ENCODE peak calls at places on chromosome 21, in six cellular contexts. One of them, this sample, is unnamed.

GRCh38 chr21:14900058-14900457 is 164.7 kb downstream of the NRIP1 start:
- DNase-seq in CD8-positive, alpha-beta T cell: no peak
- DNase-seq in testis: no peak
- DNase-seq in HCT116: no peak
- DNase-seq in AG04450: no peak
- DNase-seq in BE2C: no peak
- DNase-seq in this sample: no peak

GRCh38 chr21:32207096-32207716 is 71.6 kb downstream of the MIS18A start:
- DNase-seq in BE2C: peak
- DNase-seq in AG04450: no peak
- DNase-seq in testis: no peak
- DNase-seq in CD8-positive, alpha-beta T cell: no peak
- DNase-seq in HCT116: no peak
- DNase-seq in this sample: peak

GRCh38 chr21:34923202-34923601 is 125.9 kb downstream of the RUNX1 start:
- DNase-seq in testis: no peak
- DNase-seq in BE2C: no peak
- DNase-seq in AG04450: no peak
- DNase-seq in HCT116: no peak
- DNase-seq in CD8-positive, alpha-beta T cell: no peak
- DNase-seq in this sample: no peak

GRCh38 chr21:32516729-32517649 is 68.3 kb downstream of the TCP10L start:
- DNase-seq in BE2C: no peak
- DNase-seq in CD8-positive, alpha-beta T cell: no peak
- DNase-seq in AG04450: peak
- DNase-seq in HCT116: no peak
- DNase-seq in testis: no peak
- DNase-seq in this sample: no peak

GRCh38 chr21:43361493-43362296 is 65.2 kb downstream of the SIK1 start:
- DNase-seq in testis: peak
- DNase-seq in HCT116: no peak
- DNase-seq in CD8-positive, alpha-beta T cell: peak
- DNase-seq in AG04450: peak
- DNase-seq in BE2C: no peak
- DNase-seq in this sample: no peak

GRCh38 chr21:42991992-42992740 is 17.8 kb downstream of the PKNOX1 start:
- DNase-seq in AG04450: peak
- DNase-seq in HCT116: no peak
- DNase-seq in testis: no peak
- DNase-seq in BE2C: no peak
- DNase-seq in CD8-positive, alpha-beta T cell: no peak
- DNase-seq in this sample: no peak

GRCh38 chr21:45788635-45789506 is 145.3 kb downstream of the PCBP3 start:
- DNase-seq in HCT116: no peak
- DNase-seq in CD8-positive, alpha-beta T cell: no peak
- DNase-seq in BE2C: no peak
- DNase-seq in AG04450: no peak
- DNase-seq in testis: no peak
- DNase-seq in this sample: no peak

GRCh38 chr21:18716578-18717138 is 313.1 kb upstream of the TMPRSS15 start:
- DNase-seq in testis: no peak
- DNase-seq in CD8-positive, alpha-beta T cell: no peak
- DNase-seq in AG04450: no peak
- DNase-seq in BE2C: no peak
- DNase-seq in HCT116: no peak
- DNase-seq in this sample: no peak

GRCh38 chr21:26833460-26833939 is 11.7 kb downstream of the ADAMTS1 start:
- DNase-seq in CD8-positive, alpha-beta T cell: no peak
- DNase-seq in AG04450: no peak
- DNase-seq in HCT116: no peak
- DNase-seq in testis: no peak
- DNase-seq in BE2C: no peak
- DNase-seq in this sample: no peak

GRCh38 chr21:43311303-43311817 is 115.6 kb downstream of the SIK1 start:
- DNase-seq in BE2C: no peak
- DNase-seq in CD8-positive, alpha-beta T cell: no peak
- DNase-seq in HCT116: no peak
- DNase-seq in testis: no peak
- DNase-seq in AG04450: no peak
- DNase-seq in this sample: peak

GRCh38 chr21:33411949-33412430 is 8.8 kb downstream of the IFNGR2 start:
- DNase-seq in BE2C: no peak
- DNase-seq in HCT116: no peak
- DNase-seq in CD8-positive, alpha-beta T cell: no peak
- DNase-seq in testis: no peak
- DNase-seq in AG04450: no peak
- DNase-seq in this sample: peak

GRCh38 chr21:43306911-43307676 is 119.8 kb downstream of the SIK1 start:
- DNase-seq in testis: no peak
- DNase-seq in CD8-positive, alpha-beta T cell: no peak
- DNase-seq in HCT116: no peak
- DNase-seq in AG04450: no peak
- DNase-seq in BE2C: peak
- DNase-seq in this sample: peak

GRCh38 chr21:43345746-43346409 is 81.1 kb downstream of the SIK1 start:
- DNase-seq in AG04450: peak
- DNase-seq in BE2C: no peak
- DNase-seq in HCT116: no peak
- DNase-seq in testis: no peak
- DNase-seq in CD8-positive, alpha-beta T cell: no peak
- DNase-seq in this sample: no peak

GRCh38 chr21:16942703-16943102 is 570.1 kb upstream of the CXADR start:
- DNase-seq in CD8-positive, alpha-beta T cell: no peak
- DNase-seq in HCT116: no peak
- DNase-seq in BE2C: peak
- DNase-seq in testis: no peak
- DNase-seq in AG04450: no peak
- DNase-seq in this sample: no peak

GRCh38 chr21:46099476-46099875 is 1.6 kb downstream of the COL6A2 start:
- DNase-seq in BE2C: no peak
- DNase-seq in AG04450: no peak
- DNase-seq in testis: peak
- DNase-seq in HCT116: no peak
- DNase-seq in CD8-positive, alpha-beta T cell: no peak
- DNase-seq in this sample: peak

GRCh38 chr21:43287974-43288755 is 119.4 kb downstream of the CRYAA start:
- DNase-seq in AG04450: no peak
- DNase-seq in CD8-positive, alpha-beta T cell: no peak
- DNase-seq in HCT116: no peak
- DNase-seq in BE2C: no peak
- DNase-seq in testis: no peak
- DNase-seq in this sample: peak

GRCh38 chr21:32278068-32278467 is 781 bp downstream of the MIS18A start:
- DNase-seq in AG04450: no peak
- DNase-seq in HCT116: no peak
- DNase-seq in BE2C: no peak
- DNase-seq in CD8-positive, alpha-beta T cell: no peak
- DNase-seq in testis: no peak
- DNase-seq in this sample: no peak

GRCh38 chr21:34037009-34037408 is 36.4 kb upstream of the MRPS6 start:
- DNase-seq in CD8-positive, alpha-beta T cell: no peak
- DNase-seq in BE2C: no peak
- DNase-seq in AG04450: no peak
- DNase-seq in HCT116: no peak
- DNase-seq in testis: no peak
- DNase-seq in this sample: no peak

GRCh38 chr21:38820471-38821239 is 14.9 kb downstream of the ETS2 start:
- DNase-seq in CD8-positive, alpha-beta T cell: no peak
- DNase-seq in testis: no peak
- DNase-seq in HCT116: no peak
- DNase-seq in BE2C: no peak
- DNase-seq in AG04450: no peak
- DNase-seq in this sample: no peak

GRCh38 chr21:31295676-31296075 is 48.4 kb downstream of the TIAM1 start:
- DNase-seq in testis: no peak
- DNase-seq in BE2C: no peak
- DNase-seq in AG04450: no peak
- DNase-seq in HCT116: no peak
- DNase-seq in CD8-positive, alpha-beta T cell: no peak
- DNase-seq in this sample: no peak

GRCh38 chr21:34983680-34984086 is 65.4 kb downstream of the RUNX1 start:
- DNase-seq in AG04450: no peak
- DNase-seq in CD8-positive, alpha-beta T cell: peak
- DNase-seq in BE2C: no peak
- DNase-seq in HCT116: no peak
- DNase-seq in testis: no peak
- DNase-seq in this sample: no peak

GRCh38 chr21:14070049-14070893 is 140.5 kb downstream of the LIPI start:
- DNase-seq in HCT116: no peak
- DNase-seq in BE2C: peak
- DNase-seq in testis: no peak
- DNase-seq in AG04450: no peak
- DNase-seq in CD8-positive, alpha-beta T cell: no peak
- DNase-seq in this sample: no peak

GRCh38 chr21:32977216-32977615 is 48.5 kb upstream of the OLIG2 start:
- DNase-seq in HCT116: no peak
- DNase-seq in BE2C: no peak
- DNase-seq in CD8-positive, alpha-beta T cell: no peak
- DNase-seq in AG04450: no peak
- DNase-seq in testis: no peak
- DNase-seq in this sample: no peak

GRCh38 chr21:34722684-34723300 is 54.0 kb downstream of the CLIC6 start:
- DNase-seq in CD8-positive, alpha-beta T cell: peak
- DNase-seq in testis: peak
- DNase-seq in BE2C: no peak
- DNase-seq in AG04450: no peak
- DNase-seq in HCT116: no peak
- DNase-seq in this sample: no peak

GRCh38 chr21:23887709-23888303 is 1719.5 kb downstream of the MRPL39 start:
- DNase-seq in CD8-positive, alpha-beta T cell: no peak
- DNase-seq in testis: no peak
- DNase-seq in BE2C: no peak
- DNase-seq in AG04450: no peak
- DNase-seq in HCT116: no peak
- DNase-seq in this sample: no peak

GRCh38 chr21:23401278-23401677 is 2206.0 kb downstream of the MRPL39 start:
- DNase-seq in BE2C: peak
- DNase-seq in testis: no peak
- DNase-seq in HCT116: no peak
- DNase-seq in CD8-positive, alpha-beta T cell: no peak
- DNase-seq in AG04450: no peak
- DNase-seq in this sample: no peak

GRCh38 chr21:17114019-17114418 is 398.8 kb upstream of the CXADR start:
- DNase-seq in HCT116: no peak
- DNase-seq in AG04450: no peak
- DNase-seq in CD8-positive, alpha-beta T cell: no peak
- DNase-seq in BE2C: no peak
- DNase-seq in testis: no peak
- DNase-seq in this sample: no peak

GRCh38 chr21:38625000-38625399 is 126.7 kb upstream of the ERG start:
- DNase-seq in AG04450: no peak
- DNase-seq in CD8-positive, alpha-beta T cell: no peak
- DNase-seq in HCT116: no peak
- DNase-seq in BE2C: no peak
- DNase-seq in testis: no peak
- DNase-seq in this sample: no peak

GRCh38 chr21:39712976-39713375 is 32.0 kb upstream of the IGSF5 start:
- DNase-seq in CD8-positive, alpha-beta T cell: no peak
- DNase-seq in testis: no peak
- DNase-seq in BE2C: no peak
- DNase-seq in HCT116: no peak
- DNase-seq in AG04450: no peak
- DNase-seq in this sample: peak

GRCh38 chr21:23977971-23978370 is 1629.3 kb downstream of the MRPL39 start:
- DNase-seq in testis: no peak
- DNase-seq in CD8-positive, alpha-beta T cell: no peak
- DNase-seq in AG04450: no peak
- DNase-seq in HCT116: no peak
- DNase-seq in BE2C: no peak
- DNase-seq in this sample: no peak

GRCh38 chr21:32806810-32807386 is 35.3 kb upstream of the PAXBP1 start:
- DNase-seq in CD8-positive, alpha-beta T cell: no peak
- DNase-seq in AG04450: no peak
- DNase-seq in HCT116: no peak
- DNase-seq in testis: no peak
- DNase-seq in BE2C: no peak
- DNase-seq in this sample: no peak

GRCh38 chr21:37555672-37556261 is 189.2 kb downstream of the DYRK1A start:
- DNase-seq in BE2C: no peak
- DNase-seq in CD8-positive, alpha-beta T cell: no peak
- DNase-seq in AG04450: no peak
- DNase-seq in HCT116: no peak
- DNase-seq in testis: no peak
- DNase-seq in this sample: no peak
- TF ChIP-seq CTCF in BE2C: no peak
- TF ChIP-seq CTCF in CD8-positive, alpha-beta T cell: no peak
- TF ChIP-seq CTCF in AG04450: no peak
- TF ChIP-seq CTCF in HCT116: no peak
- TF ChIP-seq CTCF in testis: no peak
- TF ChIP-seq CTCF in this sample: no peak

DNA sequence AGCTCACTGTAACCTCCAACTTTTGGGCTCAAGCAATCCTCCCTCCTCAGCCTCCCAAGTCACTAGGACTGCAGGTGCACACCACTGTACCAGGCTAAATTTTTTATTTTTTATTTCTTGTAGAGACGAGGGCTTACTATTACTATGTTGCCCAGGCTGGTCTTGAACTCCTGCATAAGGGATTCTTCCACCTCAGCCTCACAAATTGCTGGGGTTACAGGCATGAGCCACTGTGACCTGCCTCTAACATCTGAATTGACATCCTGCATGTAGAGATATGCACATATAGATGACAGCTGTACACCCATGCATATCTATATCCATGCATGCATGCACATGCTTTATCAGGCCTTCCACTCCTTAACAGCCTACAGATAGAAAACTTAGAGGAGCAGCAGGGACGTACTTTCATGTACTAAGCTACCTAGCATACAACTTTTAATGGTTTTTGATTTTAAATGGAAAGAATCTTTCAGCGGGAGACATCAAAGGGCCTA is 740.9 kb upstream of the TPTE start:
- DNase-seq in HCT116: no peak
- DNase-seq in CD8-positive, alpha-beta T cell: no peak
- DNase-seq in BE2C: no peak
- DNase-seq in testis: no peak
- DNase-seq in AG04450: no peak
- DNase-seq in this sample: no peak
- H3K4me3 ChIP-seq in HCT116: no peak
- H3K4me3 ChIP-seq in CD8-positive, alpha-beta T cell: no peak
- H3K4me3 ChIP-seq in BE2C: no peak
- H3K4me3 ChIP-seq in testis: no peak
- H3K4me3 ChIP-seq in AG04450: no peak
- H3K4me3 ChIP-seq in this sample: no peak

DNA sequence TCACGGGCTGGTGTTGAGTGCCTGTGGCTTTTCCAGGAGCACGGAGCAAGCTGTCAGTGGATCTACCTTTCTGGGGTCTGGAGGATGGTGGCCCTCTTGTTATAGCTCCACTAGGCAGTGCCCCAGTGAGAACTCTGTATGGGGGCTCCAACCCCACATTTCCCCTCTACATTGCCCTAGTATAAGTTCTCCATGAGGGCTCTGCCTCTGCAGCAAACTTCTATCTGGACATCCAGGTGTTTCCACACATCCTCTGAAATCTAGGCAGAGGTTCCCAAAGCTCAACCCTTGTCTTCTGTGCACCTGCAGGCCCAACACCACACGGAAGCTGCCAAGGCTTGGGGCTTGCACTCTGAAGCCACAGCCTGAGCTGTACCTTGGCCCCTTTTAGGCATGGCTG is 157.3 kb downstream of the MRPL39 start:
- DNase-seq in testis: no peak
- DNase-seq in AG04450: no peak
- DNase-seq in CD8-positive, alpha-beta T cell: no peak
- DNase-seq in BE2C: no peak
- DNase-seq in HCT116: no peak
- DNase-seq in this sample: no peak
- TF ChIP-seq CTCF in testis: no peak
- TF ChIP-seq CTCF in AG04450: no peak
- TF ChIP-seq CTCF in CD8-positive, alpha-beta T cell: no peak
- TF ChIP-seq CTCF in BE2C: no peak
- TF ChIP-seq CTCF in HCT116: no peak
- TF ChIP-seq CTCF in this sample: no peak

GRCh38 chr21:41876928-41877652 is 2.1 kb downstream of the PRDM15 start:
- DNase-seq in HCT116: no peak
- DNase-seq in CD8-positive, alpha-beta T cell: no peak
- DNase-seq in AG04450: no peak
- DNase-seq in testis: no peak
- DNase-seq in BE2C: no peak
- DNase-seq in this sample: no peak
- H3K4me3 ChIP-seq in HCT116: peak
- H3K4me3 ChIP-seq in CD8-positive, alpha-beta T cell: no peak
- H3K4me3 ChIP-seq in AG04450: peak
- H3K4me3 ChIP-seq in testis: no peak
- H3K4me3 ChIP-seq in BE2C: peak
- H3K4me3 ChIP-seq in this sample: no peak